ENCODE peak calls at places on chromosome 1, in eight cellular contexts. J, L, Y, T, G, B, O and X are unnamed samples.

GRCh38 chr1:178938959-178939317 is 68.1 kb upstream of the ANGPTL1 start:
- DNase-seq in G (no peak), L (peak; percentile 88), T (no peak), O (no peak), J (no peak), Y (no peak), B (no peak), X (peak; percentile 51)

GRCh38 chr1:20711285-20712209 is 6.3 kb downstream of the KIF17 start:
- DNase-seq in T (peak; percentile 84), L (no peak), B (no peak), O (no peak), G (no peak), Y (no peak), J (peak; percentile 57), X (no peak)

GRCh38 chr1:172352435-172352834 is 68.0 kb upstream of the C1orf105 start:
- DNase-seq in B (no peak), Y (no peak), L (peak; percentile 56), T (no peak), O (peak; percentile 96), J (no peak), G (no peak), X (no peak)

GRCh38 chr1:209707308-209707707 is 2.7 kb downstream of the HSD11B1 start:
- DNase-seq in Y (no peak), T (no peak), L (peak; percentile 32), J (no peak), B (no peak), O (peak; percentile 64), G (no peak), X (no peak)

GRCh38 chr1:58816747-58817221 is 32.9 kb upstream of the JUN start:
- DNase-seq in G (no peak), O (peak; percentile 33), B (no peak), J (no peak), T (no peak), L (peak; percentile 36), Y (no peak), X (no peak)

GRCh38 chr1:25735956-25736529 is 64.0 kb upstream of the SELENON start:
- DNase-seq in Y (no peak), O (no peak), L (no peak), J (no peak), T (no peak), G (no peak), B (no peak), X (no peak)

GRCh38 chr1:6962956-6963915 is 178.0 kb downstream of the CAMTA1 start:
- DNase-seq in Y (peak; percentile 72), O (peak; percentile 6), T (peak; percentile 69), B (peak; percentile 58), J (peak; percentile 99), L (peak; percentile 29), G (peak; percentile 91), X (peak; percentile 63)

GRCh38 chr1:217393901-217394300 is 237.0 kb downstream of the GPATCH2 start:
- DNase-seq in L (no peak), B (no peak), J (peak; percentile 30), O (peak; percentile 52), Y (no peak), G (no peak), T (no peak), X (peak; percentile 37)

GRCh38 chr1:173868266-173869107 is at the start of gene ZBTB37:
- DNase-seq in T (peak; percentile 92), J (peak; percentile 99), Y (peak; percentile 97), B (peak; percentile 93), L (peak; percentile 74), O (peak; percentile 78), G (peak; percentile 95), X (peak; percentile 96)

GRCh38 chr1:225767591-225768540 is 9.8 kb upstream of the SRP9 start:
- DNase-seq in Y (no peak), B (peak; percentile 64), J (peak; percentile 59), T (no peak), O (peak; percentile 39), L (peak; percentile 84), G (peak; percentile 32), X (peak; percentile 28)

GRCh38 chr1:85607126-85607912 is 26.8 kb downstream of the CCN1 start:
- DNase-seq in T (no peak), J (peak; percentile 99), L (peak; percentile 99), G (no peak), O (peak; percentile 99), B (no peak), Y (no peak), X (peak; percentile 81)

GRCh38 chr1:91697322-91698260 is 188.4 kb downstream of the TGFBR3 start:
- DNase-seq in Y (no peak), J (no peak), L (peak; percentile 84), B (no peak), O (no peak), T (no peak), G (no peak), X (no peak)

GRCh38 chr1:180530501-180530900 is 28.1 kb upstream of the ACBD6 start:
- DNase-seq in G (no peak), Y (no peak), T (no peak), O (peak; percentile 72), B (no peak), J (peak; percentile 65), L (peak; percentile 80), X (peak; percentile 43)

GRCh38 chr1:88649932-88650331 is 34.1 kb upstream of the PKN2 start:
- DNase-seq in B (no peak), T (no peak), L (no peak), G (no peak), Y (no peak), O (no peak), J (no peak), X (no peak)

GRCh38 chr1:14511281-14511680 is 87.2 kb upstream of the KAZN start:
- DNase-seq in B (no peak), O (no peak), T (no peak), L (no peak), Y (no peak), G (no peak), J (no peak), X (no peak)
- H3K9me2 ChIP-seq in B (no peaks in the 10 kb centered on the region), O (no peaks in the 10 kb centered on the region), T (no peaks in the 10 kb centered on the region), L (no peaks in the 10 kb centered on the region), Y (no peaks in the 10 kb centered on the region), G (no peaks in the 10 kb centered on the region), J (peaks cover 3% of the 10 kb centered on the region), X (no peaks in the 10 kb centered on the region)

DNA sequence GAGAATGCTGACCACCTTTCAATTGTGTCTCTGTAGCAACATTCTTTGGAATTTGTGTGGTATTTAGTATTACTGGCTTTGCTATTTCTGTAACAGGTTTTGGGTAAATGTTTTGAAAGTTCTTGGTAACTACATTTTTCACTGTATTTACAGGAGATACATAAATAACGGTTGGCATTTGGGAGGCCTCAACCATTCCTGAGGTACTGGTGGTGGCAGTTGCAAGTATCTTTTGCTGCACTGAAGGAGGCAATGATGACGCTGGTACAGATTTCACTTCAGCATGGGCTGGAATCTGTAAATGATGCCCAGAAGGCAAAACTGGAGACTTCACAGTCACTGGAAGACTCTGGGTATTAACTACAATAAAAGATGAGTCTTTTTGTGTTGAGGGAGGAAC is 11.7 kb downstream of the LRIF1 start:
- DNase-seq in J (no peak), O (no peak), L (no peak), T (no peak), G (no peak), Y (no peak), B (no peak), X (no peak)
- H3K9me2 ChIP-seq in J (no peaks in the 10 kb centered on the region), O (no peaks in the 10 kb centered on the region), L (no peaks in the 10 kb centered on the region), T (no peaks in the 10 kb centered on the region), G (no peaks in the 10 kb centered on the region), Y (no peaks in the 10 kb centered on the region), B (no peaks in the 10 kb centered on the region), X (no peaks in the 10 kb centered on the region)

DNA sequence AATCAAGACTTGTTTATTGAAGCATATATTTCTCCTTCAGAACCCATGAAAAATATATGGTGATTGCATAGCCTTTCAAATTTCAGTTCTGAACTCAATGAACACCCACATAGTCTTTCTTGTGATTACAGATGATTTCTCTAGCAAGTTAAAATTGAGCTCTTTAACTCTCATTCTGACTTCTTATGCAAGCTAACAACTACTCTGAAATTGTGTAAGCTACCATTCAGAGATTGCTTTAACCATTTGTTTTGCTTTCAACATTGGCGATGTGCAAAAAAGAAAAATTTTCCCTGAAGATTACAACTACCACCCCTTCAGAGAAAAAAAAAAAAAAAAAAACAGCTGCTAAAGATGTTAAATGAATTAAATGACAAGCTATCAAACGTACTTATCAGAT is 193.9 kb downstream of the DAB1 start:
- DNase-seq in J (no peak), O (no peak), G (no peak), L (no peak), Y (no peak), B (no peak), T (no peak), X (no peak)
- H3K9me2 ChIP-seq in J (peaks cover 3% of the 10 kb centered on the region), O (no peaks in the 10 kb centered on the region), G (no peaks in the 10 kb centered on the region), L (no peaks in the 10 kb centered on the region), Y (no peaks in the 10 kb centered on the region), B (no peaks in the 10 kb centered on the region), T (no peaks in the 10 kb centered on the region), X (no peaks in the 10 kb centered on the region)

DNA sequence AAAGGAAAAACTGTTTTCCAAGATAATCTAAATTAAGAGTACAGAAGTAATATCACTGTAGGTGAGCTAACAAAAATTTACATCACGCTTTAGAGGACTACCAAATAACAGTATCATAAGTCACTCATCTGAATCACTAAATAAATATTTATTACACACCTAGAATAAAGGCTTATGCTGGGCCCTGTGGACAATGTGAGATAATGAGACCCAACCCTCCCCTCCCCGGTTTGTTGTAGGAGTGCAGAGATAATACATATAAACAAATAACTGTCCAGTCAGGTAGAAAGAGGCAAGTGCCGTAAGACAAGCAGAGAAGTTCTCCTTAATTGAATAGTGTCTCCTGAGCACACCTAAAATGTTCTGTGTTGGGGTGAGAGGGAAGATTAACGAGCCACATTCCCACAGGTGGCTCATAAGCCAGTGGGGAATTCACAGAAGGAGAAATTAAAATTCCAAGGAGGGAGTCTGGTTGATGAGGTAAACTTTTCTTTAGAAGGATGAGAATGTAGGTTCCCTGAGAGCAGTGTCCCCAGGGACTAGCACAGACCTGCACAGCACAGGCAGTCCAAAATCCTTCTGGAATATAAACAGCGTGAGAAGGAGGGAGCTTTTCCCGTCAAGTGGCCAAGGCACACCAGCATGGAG is 241.4 kb downstream of the NFIA start:
- DNase-seq in J (no peak), G (no peak), L (no peak), T (no peak), O (peak; percentile 72), Y (no peak), B (no peak), X (no peak)
- H3K9me2 ChIP-seq in J (no peaks in the 10 kb centered on the region), G (no peaks in the 10 kb centered on the region), L (no peaks in the 10 kb centered on the region), T (no peaks in the 10 kb centered on the region), O (no peaks in the 10 kb centered on the region), Y (no peaks in the 10 kb centered on the region), B (no peaks in the 10 kb centered on the region), X (no peaks in the 10 kb centered on the region)

GRCh38 chr1:40792036-40792435 is 8.4 kb downstream of the KCNQ4 start:
- DNase-seq in T (no peak), L (no peak), B (no peak), Y (no peak), O (no peak), G (no peak), J (no peak), X (no peak)
- H3K9me2 ChIP-seq in T (no peaks in the 10 kb centered on the region), L (no peaks in the 10 kb centered on the region), B (no peaks in the 10 kb centered on the region), Y (no peaks in the 10 kb centered on the region), O (no peaks in the 10 kb centered on the region), G (no peaks in the 10 kb centered on the region), J (no peaks in the 10 kb centered on the region), X (no peaks in the 10 kb centered on the region)